ENCODE peak calls at places on chromosomes 6 and 20, in seven cellular contexts. V, N, W, O, C, Y and M are unnamed samples.

GRCh38 chr6:144696610-144697376 is 411.7 kb downstream of the UTRN start:
- DNase-seq in V (no peak), N (no peak), W (no peak), O (no peak), C (no peak), Y (peak), M (peak)

GRCh38 chr20:62377615-62378085 is 9.3 kb upstream of the RPS21 start:
- DNase-seq in V (peak), N (no peak), W (no peak), O (no peak), C (no peak), Y (no peak), M (no peak)

GRCh38 chr6:16338577-16339262 is 100.3 kb downstream of the GMPR start:
- DNase-seq in V (peak), N (peak), W (no peak), O (peak), C (peak), Y (peak), M (peak)

GRCh38 chr20:5845686-5846651 is 95.8 kb downstream of the SHLD1 start:
- DNase-seq in V (no peak), N (peak), W (no peak), O (no peak), C (peak), Y (peak), M (peak)

GRCh38 chr20:48970681-48971370 is 49.3 kb downstream of the ARFGEF2 start:
- DNase-seq in V (no peak), N (no peak), W (no peak), O (no peak), C (no peak), Y (no peak), M (no peak)

GRCh38 chr6:73710948-73711347 is 14.9 kb downstream of the CD109 start:
- DNase-seq in V (no peak), N (no peak), W (no peak), O (no peak), C (no peak), Y (no peak), M (no peak)

GRCh38 chr6:42790549-42791181 is 8.8 kb downstream of the BICRAL start:
- DNase-seq in V (no peak), N (no peak), W (no peak), O (peak), C (no peak), Y (no peak), M (no peak)

GRCh38 chr20:6533828-6534388 is 233.6 kb upstream of the BMP2 start:
- DNase-seq in V (no peak), N (peak), W (no peak), O (no peak), C (peak), Y (peak), M (peak)

GRCh38 chr20:15992564-15992963 is 580.7 kb downstream of the KIF16B start:
- DNase-seq in V (no peak), N (no peak), W (no peak), O (no peak), C (peak), Y (no peak), M (no peak)